ENCODE peak calls at places on chromosomes 13 and 19, in seven cellular contexts. M is CD8-positive, alpha-beta T cell; Z is psoas muscle; B is stimulated activated CD8-positive, alpha-beta memory T cell treated with anti-CD3 and anti-CD28 coated beads, Interleukin-2, amount 100 ng/mL, for 48 hours; P is RWPE1; S is activated CD4-positive, alpha-beta T cell treated with anti-CD3 and anti-CD28 coated beads for 1 hour; C is stimulated activated CD4-positive, alpha-beta T cell treated with anti-CD3 and anti-CD28 coated beads, Interleukin-1b, Interleukin-23, amount 100 ng/mL, for 1 hour. K is an unnamed sample.

GRCh38 chr19:14149509-14149994 is 13.2 kb upstream of the ASF1B start:
- DNase-seq in M (peak; percentile 51), Z (peak; percentile 80), B (no peak), P (no peak), S (peak; percentile 33), C (peak; percentile 25), K (no peak)

GRCh38 chr13:73000027-73000674 is 58.7 kb upstream of the KLF5 start:
- DNase-seq in M (no peak), Z (no peak), B (no peak), P (no peak), S (no peak), C (no peak), K (peak; percentile 48)

GRCh38 chr13:101452519-101453485 is at the start of gene ITGBL1:
- DNase-seq in M (no peak), Z (peak; percentile 23), B (no peak), P (no peak), S (no peak), C (no peak), K (no peak)

GRCh38 chr13:30091035-30091434 is 216.3 kb downstream of the KATNAL1 start:
- DNase-seq in M (no peak), Z (no peak), B (no peak), P (no peak), S (no peak), C (no peak), K (no peak)

GRCh38 chr19:21492932-21493906 is 12.2 kb upstream of the ZNF429 start:
- DNase-seq in M (no peak), Z (no peak), B (no peak), P (no peak), S (no peak), C (no peak), K (no peak)

GRCh38 chr19:17405250-17406038 is at the start of gene BST2:
- DNase-seq in M (peak; percentile 45), Z (peak; percentile 73), B (no peak), P (peak; percentile 92), S (peak; percentile 57), C (no peak), K (peak; percentile 82)

GRCh38 chr19:30227071-30227621 is 145.0 kb upstream of the ZNF536 start:
- DNase-seq in M (no peak), Z (no peak), B (no peak), P (no peak), S (no peak), C (no peak), K (no peak)

GRCh38 chr13:65803706-65804392 is 1426.3 kb downstream of the PCDH9 start:
- DNase-seq in M (no peak), Z (no peak), B (no peak), P (no peak), S (no peak), C (no peak), K (no peak)

GRCh38 chr13:67278230-67278629 is 48.1 kb upstream of the PCDH9 start:
- DNase-seq in M (no peak), Z (no peak), B (no peak), P (no peak), S (no peak), C (no peak), K (no peak)

GRCh38 chr19:3073159-3073563 is 10.9 kb upstream of the TLE5 start:
- DNase-seq in M (no peak), Z (no peak), B (no peak), P (peak; percentile 70), S (no peak), C (no peak), K (peak; percentile 37)

GRCh38 chr13:73933795-73934194 is 200.4 kb downstream of the KLF12 start:
- DNase-seq in M (no peak), Z (no peak), B (no peak), P (no peak), S (no peak), C (no peak), K (no peak)

GRCh38 chr19:54451331-54451871 is 2.4 kb downstream of the LENG8 start:
- DNase-seq in M (no peak), Z (peak; percentile 17), B (no peak), P (no peak), S (no peak), C (no peak), K (no peak)

GRCh38 chr13:100818706-100819105 is 144.1 kb upstream of the TMTC4 start:
- DNase-seq in M (no peak), Z (no peak), B (no peak), P (no peak), S (no peak), C (no peak), K (no peak)

GRCh38 chr13:27257648-27258253 is 6.4 kb downstream of the RPL21 start:
- DNase-seq in M (no peak), Z (no peak), B (no peak), P (no peak), S (no peak), C (no peak), K (no peak)

GRCh38 chr19:56507446-56508281 is at the start of gene ZNF471:
- DNase-seq in M (peak; percentile 73), Z (peak; percentile 99), B (peak; percentile 81), P (peak; percentile 69), S (peak; percentile 70), C (peak; percentile 42), K (no peak)

GRCh38 chr13:76732367-76732766 is 153.8 kb downstream of the KCTD12 start:
- DNase-seq in M (no peak), Z (no peak), B (no peak), P (no peak), S (no peak), C (no peak), K (no peak)

GRCh38 chr13:91540157-91540736 is 141.8 kb downstream of the GPC5 start:
- DNase-seq in M (no peak), Z (no peak), B (no peak), P (no peak), S (no peak), C (no peak), K (no peak)

GRCh38 chr13:113091211-113091771 is 14.3 kb upstream of the F7 start:
- DNase-seq in M (no peak), Z (no peak), B (no peak), P (no peak), S (no peak), C (no peak), K (no peak)

GRCh38 chr19:46416077-46416709 is 2.8 kb upstream of the CCDC8 start:
- DNase-seq in M (no peak), Z (peak; percentile 87), B (peak; percentile 26), P (peak; percentile 65), S (no peak), C (no peak), K (peak; percentile 79)

GRCh38 chr19:47729468-47729798 is 15.9 kb upstream of the NOP53 start:
- DNase-seq in M (no peak), Z (peak; percentile 64), B (no peak), P (peak; percentile 93), S (no peak), C (no peak), K (peak; percentile 68)

GRCh38 chr19:41795031-41795461 is 1.3 kb upstream of the CEACAM3 start:
- DNase-seq in M (peak; percentile 44), Z (no peak), B (peak; percentile 38), P (no peak), S (peak; percentile 33), C (peak; percentile 21), K (peak; percentile 59)

GRCh38 chr19:29586401-29586800 is 19.7 kb upstream of the POP4 start:
- DNase-seq in M (no peak), Z (no peak), B (no peak), P (no peak), S (no peak), C (no peak), K (no peak)

GRCh38 chr19:3389876-3390361 is 23.5 kb downstream of the NFIC start:
- DNase-seq in M (no peak), Z (peak; percentile 55), B (no peak), P (no peak), S (no peak), C (no peak), K (no peak)

GRCh38 chr19:18743281-18743825 is 47.8 kb downstream of the COMP start:
- DNase-seq in M (no peak), Z (no peak), B (no peak), P (no peak), S (no peak), C (no peak), K (no peak)